ENCODE peak calls at places on chromosome 1, in six cellular contexts. R is fibroblast of the aortic adventitia; J is T-helper 9 cell; Z is GDM1; Q is NCI-H1105; W is stimulated activated CD4-positive, alpha-beta T cell treated with anti-CD3 and anti-CD28 coated beads, Interleukin-4, amount 100 ng/mL, for 4 hours. V is an unnamed sample.

GRCh38 chr1:151325646-151326429 is 1.4 kb downstream of the PI4KB start:
- DNase-seq in W (no peak), J (no peak), Z (no peak), R (no peak), Q (no peak), V (no peak)

GRCh38 chr1:72845342-72845741 is 563.0 kb upstream of the NEGR1 start:
- DNase-seq in W (no peak), J (no peak), Z (no peak), Q (no peak), R (peak; percentile 8), V (peak; percentile 27)

GRCh38 chr1:170445096-170445495 is 86.9 kb upstream of the GORAB start:
- DNase-seq in Z (no peak), J (no peak), R (peak; percentile 93), W (no peak), Q (no peak), V (peak; percentile 82)

GRCh38 chr1:179087665-179088064 is 5.8 kb downstream of the TOR3A start:
- DNase-seq in Q (no peak), Z (no peak), R (no peak), W (no peak), J (no peak), V (no peak)

GRCh38 chr1:80447533-80447932 is 1353.2 kb upstream of the ADGRL2 start:
- DNase-seq in W (no peak), J (no peak), Q (no peak), Z (no peak), R (no peak), V (no peak)

GRCh38 chr1:203128691-203129500 is 1.4 kb downstream of the ADORA1 start:
- DNase-seq in R (no peak), W (no peak), Z (no peak), J (no peak), Q (no peak), V (no peak)

GRCh38 chr1:24707659-24708058 is 37.6 kb upstream of the CLIC4 start:
- DNase-seq in Q (no peak), R (peak; percentile 84), W (no peak), Z (no peak), J (no peak), V (peak; percentile 82)

GRCh38 chr1:51578383-51579109 is 38.3 kb upstream of the OSBPL9 start:
- DNase-seq in R (no peak), J (no peak), Q (no peak), Z (no peak), W (no peak), V (no peak)

GRCh38 chr1:232568906-232569305 is 61.0 kb downstream of the SIPA1L2 start:
- DNase-seq in W (no peak), J (no peak), R (no peak), Z (no peak), Q (no peak), V (no peak)

GRCh38 chr1:93251966-93252365 is 71.4 kb downstream of the CCDC18 start:
- DNase-seq in Q (no peak), W (no peak), R (no peak), J (no peak), Z (no peak), V (no peak)

GRCh38 chr1:22786101-22786500 is 75.5 kb downstream of the EPHB2 start:
- DNase-seq in Q (no peak), J (no peak), R (no peak), Z (no peak), W (no peak), V (no peak)

V was measured in cardiac muscle cell.